ENCODE peak calls at places on chromosomes 6 and 20, in eight cellular contexts. One of them, this sample, is unnamed. For H3K27me3, the result is how much of the 10 kb centered on the place peaks cover.

GRCh38 chr20:16539280-16539679 is 34.0 kb downstream of the KIF16B start:
- DNase-seq in ovary: no peak
- DNase-seq in breast epithelium: no peak
- DNase-seq in cardiac muscle cell: no peak
- DNase-seq in lower lobe of right lung: no peak
- DNase-seq in colonic mucosa: peak
- DNase-seq in HCT116: no peak
- DNase-seq in AG04450: no peak
- DNase-seq in this sample: no peak

GRCh38 chr6:89173634-89174033 is 27.8 kb downstream of the PM20D2 start:
- DNase-seq in ovary: no peak
- DNase-seq in breast epithelium: no peak
- DNase-seq in cardiac muscle cell: no peak
- DNase-seq in lower lobe of right lung: no peak
- DNase-seq in colonic mucosa: no peak
- DNase-seq in HCT116: no peak
- DNase-seq in AG04450: no peak
- DNase-seq in this sample: no peak

GRCh38 chr6:38671885-38672467 is 31.0 kb downstream of the GLO1 start:
- DNase-seq in ovary: peak
- DNase-seq in breast epithelium: no peak
- DNase-seq in cardiac muscle cell: peak
- DNase-seq in lower lobe of right lung: no peak
- DNase-seq in colonic mucosa: peak
- DNase-seq in HCT116: peak
- DNase-seq in AG04450: peak
- DNase-seq in this sample: peak

GRCh38 chr6:158697798-158698197 is 47.9 kb downstream of the SYTL3 start:
- DNase-seq in ovary: no peak
- DNase-seq in breast epithelium: no peak
- DNase-seq in cardiac muscle cell: no peak
- DNase-seq in lower lobe of right lung: no peak
- DNase-seq in colonic mucosa: no peak
- DNase-seq in HCT116: peak
- DNase-seq in AG04450: no peak
- DNase-seq in this sample: no peak

GRCh38 chr6:146670161-146670560 is 71.4 kb downstream of the ADGB start:
- DNase-seq in ovary: no peak
- DNase-seq in breast epithelium: no peak
- DNase-seq in cardiac muscle cell: no peak
- DNase-seq in lower lobe of right lung: no peak
- DNase-seq in colonic mucosa: no peak
- DNase-seq in HCT116: no peak
- DNase-seq in AG04450: no peak
- DNase-seq in this sample: no peak

GRCh38 chr6:11536795-11537194 is 754 bp upstream of the TMEM170B start:
- DNase-seq in ovary: peak
- DNase-seq in breast epithelium: no peak
- DNase-seq in cardiac muscle cell: peak
- DNase-seq in lower lobe of right lung: peak
- DNase-seq in colonic mucosa: peak
- DNase-seq in HCT116: no peak
- DNase-seq in AG04450: no peak
- DNase-seq in this sample: no peak

GRCh38 chr6:165686966-165687365 is 23.9 kb upstream of the PDE10A start:
- DNase-seq in ovary: no peak
- DNase-seq in breast epithelium: no peak
- DNase-seq in cardiac muscle cell: no peak
- DNase-seq in lower lobe of right lung: no peak
- DNase-seq in colonic mucosa: no peak
- DNase-seq in HCT116: no peak
- DNase-seq in AG04450: no peak
- DNase-seq in this sample: no peak

GRCh38 chr20:46402236-46402886 is 4.1 kb downstream of the ELMO2 start:
- DNase-seq in ovary: no peak
- DNase-seq in breast epithelium: no peak
- DNase-seq in cardiac muscle cell: no peak
- DNase-seq in lower lobe of right lung: no peak
- DNase-seq in colonic mucosa: no peak
- DNase-seq in HCT116: no peak
- DNase-seq in AG04450: no peak
- DNase-seq in this sample: no peak

GRCh38 chr6:47787620-47788497 is 6.0 kb downstream of the OPN5 start:
- DNase-seq in ovary: peak
- DNase-seq in breast epithelium: peak
- DNase-seq in cardiac muscle cell: peak
- DNase-seq in lower lobe of right lung: peak
- DNase-seq in colonic mucosa: peak
- DNase-seq in HCT116: peak
- DNase-seq in AG04450: peak
- DNase-seq in this sample: peak

GRCh38 chr6:34235605-34236422 is 859 bp upstream of the HMGA1 start:
- DNase-seq in ovary: peak
- DNase-seq in breast epithelium: no peak
- DNase-seq in cardiac muscle cell: peak
- DNase-seq in lower lobe of right lung: peak
- DNase-seq in colonic mucosa: peak
- DNase-seq in HCT116: no peak
- DNase-seq in AG04450: no peak
- DNase-seq in this sample: peak

GRCh38 chr6:2877057-2877882 is 25.8 kb downstream of the SERPINB9 start:
- DNase-seq in ovary: peak
- DNase-seq in breast epithelium: no peak
- DNase-seq in cardiac muscle cell: no peak
- DNase-seq in lower lobe of right lung: no peak
- DNase-seq in colonic mucosa: peak
- DNase-seq in HCT116: no peak
- DNase-seq in AG04450: no peak
- DNase-seq in this sample: no peak

GRCh38 chr6:168301648-168302398 is 17.8 kb downstream of the DACT2 start:
- DNase-seq in ovary: no peak
- DNase-seq in breast epithelium: no peak
- DNase-seq in cardiac muscle cell: no peak
- DNase-seq in lower lobe of right lung: no peak
- DNase-seq in colonic mucosa: peak
- DNase-seq in HCT116: no peak
- DNase-seq in AG04450: no peak
- DNase-seq in this sample: no peak

GRCh38 chr20:9457055-9457454 is 57.3 kb upstream of the LAMP5 start:
- DNase-seq in ovary: no peak
- DNase-seq in breast epithelium: no peak
- DNase-seq in cardiac muscle cell: no peak
- DNase-seq in lower lobe of right lung: no peak
- DNase-seq in colonic mucosa: no peak
- DNase-seq in HCT116: no peak
- DNase-seq in AG04450: no peak
- DNase-seq in this sample: no peak

GRCh38 chr6:116948535-116949304 is 71.7 kb downstream of the RFX6 start:
- DNase-seq in ovary: no peak
- DNase-seq in breast epithelium: no peak
- DNase-seq in cardiac muscle cell: no peak
- DNase-seq in lower lobe of right lung: no peak
- DNase-seq in colonic mucosa: no peak
- DNase-seq in HCT116: no peak
- DNase-seq in AG04450: no peak
- DNase-seq in this sample: no peak

GRCh38 chr6:3005874-3006273 is 6.2 kb downstream of the NQO2 start:
- DNase-seq in ovary: no peak
- DNase-seq in breast epithelium: no peak
- DNase-seq in cardiac muscle cell: no peak
- DNase-seq in lower lobe of right lung: no peak
- DNase-seq in colonic mucosa: no peak
- DNase-seq in HCT116: no peak
- DNase-seq in AG04450: no peak
- DNase-seq in this sample: no peak

GRCh38 chr6:143368426-143368825 is 82.1 kb downstream of the ADAT2 start:
- DNase-seq in ovary: no peak
- DNase-seq in breast epithelium: no peak
- DNase-seq in cardiac muscle cell: no peak
- DNase-seq in lower lobe of right lung: no peak
- DNase-seq in colonic mucosa: no peak
- DNase-seq in HCT116: no peak
- DNase-seq in AG04450: peak
- DNase-seq in this sample: peak

GRCh38 chr6:149015224-149015876 is 268.5 kb downstream of the UST start:
- DNase-seq in ovary: no peak
- DNase-seq in breast epithelium: no peak
- DNase-seq in cardiac muscle cell: no peak
- DNase-seq in lower lobe of right lung: no peak
- DNase-seq in colonic mucosa: no peak
- DNase-seq in HCT116: no peak
- DNase-seq in AG04450: no peak
- DNase-seq in this sample: no peak

GRCh38 chr20:17344775-17345174 is 117.9 kb downstream of the PCSK2 start:
- DNase-seq in ovary: no peak
- DNase-seq in breast epithelium: no peak
- DNase-seq in cardiac muscle cell: no peak
- DNase-seq in lower lobe of right lung: no peak
- DNase-seq in colonic mucosa: no peak
- DNase-seq in HCT116: no peak
- DNase-seq in AG04450: no peak
- DNase-seq in this sample: no peak

DNA sequence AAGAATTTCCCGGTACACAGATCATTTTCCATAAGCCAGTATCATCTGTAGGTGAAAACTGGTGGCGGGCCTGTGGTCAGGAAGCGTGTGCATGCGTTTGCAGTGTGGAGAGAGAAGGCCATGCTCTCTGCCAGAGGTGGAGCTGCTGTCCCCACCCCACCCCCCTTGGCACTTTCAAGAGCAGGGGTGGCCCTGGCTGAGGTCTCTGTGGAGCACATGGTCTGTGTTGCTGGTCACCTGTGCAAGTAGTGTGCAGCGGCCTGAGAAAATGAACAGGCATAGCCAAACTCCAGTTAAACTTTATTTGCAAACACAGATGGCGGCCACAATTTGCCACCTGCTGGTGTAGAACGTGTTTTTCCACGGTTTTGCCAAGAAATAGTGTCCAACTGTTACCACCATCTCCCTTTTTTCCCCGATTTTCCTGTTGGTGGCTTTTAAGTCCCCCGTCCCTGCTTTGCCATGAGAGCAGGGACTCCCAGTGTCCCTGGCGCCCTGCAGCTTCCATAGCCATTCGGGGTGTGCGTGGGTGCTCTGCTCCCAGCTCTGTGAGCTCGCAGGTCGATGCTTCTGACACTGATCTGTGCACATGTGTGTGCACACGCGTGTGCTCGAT is 2.5 kb downstream of the ADRM1 start:
- DNase-seq in ovary: no peak
- DNase-seq in breast epithelium: no peak
- DNase-seq in cardiac muscle cell: no peak
- DNase-seq in lower lobe of right lung: no peak
- DNase-seq in colonic mucosa: no peak
- DNase-seq in HCT116: no peak
- DNase-seq in AG04450: no peak
- DNase-seq in this sample: no peak
- H3K27ac ChIP-seq in ovary: no peak
- H3K27ac ChIP-seq in breast epithelium: no peak
- H3K27ac ChIP-seq in cardiac muscle cell: no peak
- H3K27ac ChIP-seq in lower lobe of right lung: peak
- H3K27ac ChIP-seq in colonic mucosa: no peak
- H3K27ac ChIP-seq in HCT116: peak
- H3K27ac ChIP-seq in AG04450: no peak
- H3K27ac ChIP-seq in this sample: no peak

GRCh38 chr20:48017504-48017903 is 232.2 kb upstream of the SULF2 start:
- DNase-seq in ovary: no peak
- DNase-seq in breast epithelium: no peak
- DNase-seq in cardiac muscle cell: no peak
- DNase-seq in lower lobe of right lung: no peak
- DNase-seq in colonic mucosa: no peak
- DNase-seq in HCT116: no peak
- DNase-seq in AG04450: no peak
- DNase-seq in this sample: no peak
- H3K27me3 ChIP-seq in ovary: under half
- H3K27me3 ChIP-seq in breast epithelium: under half
- H3K27me3 ChIP-seq in cardiac muscle cell: under half
- H3K27me3 ChIP-seq in lower lobe of right lung: under half
- H3K27me3 ChIP-seq in colonic mucosa: under half
- H3K27me3 ChIP-seq in HCT116: under half
- H3K27me3 ChIP-seq in AG04450: under half
- H3K27me3 ChIP-seq in this sample: under half

DNA sequence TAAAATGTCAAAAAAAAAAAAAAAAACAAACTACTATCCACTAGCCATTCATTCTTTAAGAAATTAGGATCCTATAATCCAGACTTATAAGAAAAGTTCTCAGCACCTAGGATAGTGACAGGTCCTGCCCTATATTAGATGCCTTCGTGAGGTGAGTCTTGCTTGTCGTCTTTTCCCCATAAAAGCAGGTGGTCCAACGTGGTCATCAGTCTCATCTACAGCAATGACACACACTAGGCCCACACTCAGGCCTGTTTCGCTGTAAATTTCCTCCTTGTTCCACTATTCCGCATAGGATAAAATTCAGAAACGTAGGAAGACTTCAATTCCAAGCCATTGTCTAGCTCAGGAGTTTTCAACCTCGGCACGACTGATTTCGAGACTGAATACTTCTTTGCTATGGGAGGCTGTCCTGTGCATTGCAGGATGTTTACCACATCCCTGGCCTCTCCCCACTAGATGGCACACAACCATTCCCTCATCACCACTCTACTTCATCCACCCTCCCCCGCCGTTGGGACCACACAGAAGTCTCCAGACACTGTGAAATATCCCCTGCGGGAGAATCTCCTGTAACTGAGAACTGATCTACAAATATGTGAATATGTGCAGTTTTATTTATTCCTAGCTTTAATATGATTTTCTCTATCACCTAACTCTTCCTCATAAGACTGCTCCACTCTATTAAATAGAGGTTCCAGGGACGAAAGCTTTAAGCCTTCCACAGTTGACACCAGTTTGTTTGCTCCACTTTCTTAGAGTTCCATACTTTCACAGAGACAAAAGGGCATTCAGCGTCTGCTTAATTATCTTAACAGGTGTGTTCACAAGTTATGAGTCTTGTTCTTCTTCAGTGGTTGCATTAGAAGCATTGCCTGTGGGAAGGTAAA is 346.3 kb downstream of the BMP2 start:
- DNase-seq in ovary: no peak
- DNase-seq in breast epithelium: no peak
- DNase-seq in cardiac muscle cell: peak
- DNase-seq in lower lobe of right lung: no peak
- DNase-seq in colonic mucosa: no peak
- DNase-seq in HCT116: no peak
- DNase-seq in AG04450: no peak
- DNase-seq in this sample: peak
- TF ChIP-seq CTCF in ovary: no peak
- TF ChIP-seq CTCF in breast epithelium: no peak
- TF ChIP-seq CTCF in cardiac muscle cell: peak
- TF ChIP-seq CTCF in lower lobe of right lung: peak
- TF ChIP-seq CTCF in colonic mucosa: no peak
- TF ChIP-seq CTCF in HCT116: no peak
- TF ChIP-seq CTCF in AG04450: peak
- TF ChIP-seq CTCF in this sample: peak

DNA sequence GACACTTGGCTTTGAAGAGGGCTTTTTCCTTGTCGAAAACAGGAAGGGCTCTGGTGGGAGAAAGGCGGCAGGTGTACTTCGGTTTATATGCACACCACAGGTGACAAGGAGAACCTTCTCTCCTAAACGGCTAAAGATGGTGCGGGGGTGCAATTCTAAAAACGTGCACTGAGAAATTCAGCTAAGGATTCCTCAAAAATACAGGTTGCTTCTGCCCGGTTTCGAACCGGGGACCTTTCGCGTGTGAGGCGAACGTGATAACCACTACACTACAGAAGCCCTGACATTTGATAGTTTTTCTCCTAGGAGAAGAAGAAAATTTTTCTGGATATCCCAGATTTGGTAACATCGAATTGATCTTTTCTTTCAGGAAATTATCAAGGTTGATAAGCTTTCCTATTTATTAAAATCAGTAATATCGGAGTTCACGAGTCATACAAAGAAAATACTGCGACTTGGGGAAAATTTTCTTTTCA is 32.0 kb downstream of the POM121L2 start:
- DNase-seq in ovary: no peak
- DNase-seq in breast epithelium: no peak
- DNase-seq in cardiac muscle cell: peak
- DNase-seq in lower lobe of right lung: no peak
- DNase-seq in colonic mucosa: peak
- DNase-seq in HCT116: peak
- DNase-seq in AG04450: peak
- DNase-seq in this sample: peak
- H3K27ac ChIP-seq in ovary: no peak
- H3K27ac ChIP-seq in breast epithelium: no peak
- H3K27ac ChIP-seq in cardiac muscle cell: no peak
- H3K27ac ChIP-seq in lower lobe of right lung: no peak
- H3K27ac ChIP-seq in colonic mucosa: no peak
- H3K27ac ChIP-seq in HCT116: peak
- H3K27ac ChIP-seq in AG04450: no peak
- H3K27ac ChIP-seq in this sample: no peak

This sample was measured in foreskin keratinocyte.